ENCODE peak calls at places on chromosomes 13 and 19, in four cellular contexts. B is GM12878, N is K562, T is HepG2. L is an unnamed sample.

GRCh38 chr13:51557875-51558604 is 26.2 kb upstream of the WDFY2 start:
- DNase-seq in B (no peak), N (no peak), T (no peak), L (no peak)

GRCh38 chr13:113785051-113786010 is 26.3 kb downstream of the TMEM255B start:
- DNase-seq in B (no peak), N (no peak), T (no peak), L (no peak)

GRCh38 chr13:30114586-30115256 is 192.6 kb downstream of the KATNAL1 start:
- DNase-seq in B (no peak), N (peak; percentile 77), T (peak; percentile 63), L (peak; percentile 99)

GRCh38 chr13:104823071-104823470 is 1712.4 kb downstream of the EFNB2 start:
- DNase-seq in B (no peak), N (no peak), T (no peak), L (no peak)

GRCh38 chr19:5800361-5801270 is 4.3 kb upstream of the NRTN start:
- DNase-seq in B (no peak), N (no peak), T (peak; percentile 58), L (no peak)

GRCh38 chr13:49410006-49410405 is 33.9 kb downstream of the CAB39L start:
- DNase-seq in B (no peak), N (no peak), T (no peak), L (no peak)

GRCh38 chr13:95902736-95903135 is 150.5 kb downstream of the UGGT2 start:
- DNase-seq in B (no peak), N (no peak), T (no peak), L (no peak)

GRCh38 chr13:80047406-80047805 is 293.5 kb downstream of the SPRY2 start:
- DNase-seq in B (no peak), N (no peak), T (no peak), L (no peak)

GRCh38 chr19:18659281-18660050 is 22.6 kb downstream of the KLHL26 start:
- DNase-seq in B (no peak), N (no peak), T (no peak), L (no peak)

GRCh38 chr13:79442221-79442620 is 36.2 kb upstream of the RBM26 start:
- DNase-seq in B (no peak), N (no peak), T (no peak), L (no peak)

GRCh38 chr19:41951686-41952172 is 7.4 kb downstream of the RABAC1 start:
- DNase-seq in B (no peak), N (peak; percentile 86), T (peak; percentile 58), L (peak; percentile 99)

GRCh38 chr13:36795463-36795862 is 23.6 kb upstream of the RFXAP start:
- DNase-seq in B (no peak), N (no peak), T (no peak), L (peak; percentile 70)

GRCh38 chr19:48669903-48670668 is 2.7 kb downstream of the NTN5 start:
- DNase-seq in B (no peak), N (no peak), T (no peak), L (no peak)

GRCh38 chr19:41159861-41160260 is 33.2 kb upstream of the CYP2S1 start:
- DNase-seq in B (no peak), N (no peak), T (peak; percentile 73), L (no peak)

GRCh38 chr13:52459668-52460067 is 4.4 kb downstream of the CKAP2 start:
- DNase-seq in B (no peak), N (no peak), T (no peak), L (no peak)

GRCh38 chr19:3507371-3508120 is 1.4 kb downstream of the FZR1 start:
- DNase-seq in B (no peak), N (peak; percentile 54), T (peak; percentile 74), L (peak; percentile 75)

GRCh38 chr13:107351305-107351704 is 783.4 kb upstream of the ARGLU1 start:
- DNase-seq in B (no peak), N (no peak), T (no peak), L (no peak)

GRCh38 chr19:57245066-57245465 is 4.6 kb downstream of the ZNF805 start:
- DNase-seq in B (no peak), N (no peak), T (no peak), L (no peak)

GRCh38 chr19:14164088-14164487 is 27.7 kb upstream of the ASF1B start:
- DNase-seq in B (no peak), N (no peak), T (no peak), L (no peak)

GRCh38 chr13:49435992-49436391 is 7.9 kb downstream of the CAB39L start:
- DNase-seq in B (no peak), N (no peak), T (no peak), L (no peak)

GRCh38 chr13:60574706-60575105 is 177.7 kb downstream of the TDRD3 start:
- DNase-seq in B (no peak), N (no peak), T (no peak), L (no peak)

GRCh38 chr13:105008606-105009005 is 1526.9 kb downstream of the EFNB2 start:
- DNase-seq in B (no peak), N (no peak), T (no peak), L (no peak)

GRCh38 chr19:28864024-28864503 is 348.9 kb downstream of the UQCRFS1 start:
- DNase-seq in B (no peak), N (no peak), T (no peak), L (no peak)

GRCh38 chr19:6608950-6609349 is 18.0 kb upstream of the CD70 start:
- DNase-seq in B (no peak), N (no peak), T (no peak), L (no peak)

GRCh38 chr13:88823114-88823513 is 1151.9 kb downstream of the SLITRK5 start:
- DNase-seq in B (no peak), N (no peak), T (no peak), L (no peak)

GRCh38 chr19:39059302-39059701 is 24.9 kb upstream of the ACP7 start:
- DNase-seq in B (no peak), N (no peak), T (no peak), L (no peak)
- TF ChIP-seq GABPA in B (no peak), N (no peak), T (no peak), L (no peak)

GRCh38 chr19:10293637-10294367 is 4.0 kb downstream of the ICAM5 start:
- DNase-seq in B (no peak), N (peak; percentile 4), T (no peak), L (no peak)
- TF ChIP-seq EZH2 in B (no peak), N (no peak), T (no peak), L (peak; percentile 5)

DNA sequence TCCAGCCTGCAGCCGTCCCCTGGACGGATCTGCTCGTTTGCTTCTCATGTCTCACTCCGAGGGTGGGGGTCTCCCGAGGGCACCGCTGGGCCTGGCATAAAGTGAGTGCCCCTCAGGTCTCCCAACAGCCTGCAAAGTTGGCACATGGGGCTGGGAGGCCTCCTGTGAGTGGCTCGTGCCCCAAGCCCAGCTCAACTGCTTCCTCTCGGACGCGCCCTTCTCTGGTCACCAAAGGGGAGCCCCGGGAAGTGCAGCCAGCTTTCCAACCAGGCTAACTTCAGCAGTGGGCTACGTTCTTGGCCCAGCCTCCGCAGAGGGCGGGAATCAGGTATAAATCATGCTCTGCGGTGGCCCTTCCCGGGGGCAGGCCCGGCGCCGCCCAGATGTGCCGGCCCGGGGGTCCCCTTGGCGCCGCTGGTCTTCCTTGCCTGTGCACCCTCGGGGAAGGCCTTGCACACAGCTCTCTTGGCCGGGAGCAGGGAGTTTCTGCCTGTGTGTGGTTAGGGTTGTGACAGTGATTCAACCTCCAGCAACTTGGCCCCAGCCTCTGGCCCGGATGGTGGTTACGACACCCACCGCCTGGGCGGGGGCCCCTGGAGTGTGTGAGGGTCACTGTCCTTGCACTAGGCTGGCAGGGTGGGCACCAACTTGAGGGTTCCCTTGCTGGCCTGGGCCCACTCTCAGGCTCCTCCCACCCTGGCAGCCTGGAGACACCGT is 20.7 kb downstream of the CEBPG start:
- DNase-seq in B (no peak), N (no peak), T (peak; percentile 55), L (no peak)
- TF ChIP-seq GABPA in B (no peak), N (no peak), T (no peak), L (no peak)

DNA sequence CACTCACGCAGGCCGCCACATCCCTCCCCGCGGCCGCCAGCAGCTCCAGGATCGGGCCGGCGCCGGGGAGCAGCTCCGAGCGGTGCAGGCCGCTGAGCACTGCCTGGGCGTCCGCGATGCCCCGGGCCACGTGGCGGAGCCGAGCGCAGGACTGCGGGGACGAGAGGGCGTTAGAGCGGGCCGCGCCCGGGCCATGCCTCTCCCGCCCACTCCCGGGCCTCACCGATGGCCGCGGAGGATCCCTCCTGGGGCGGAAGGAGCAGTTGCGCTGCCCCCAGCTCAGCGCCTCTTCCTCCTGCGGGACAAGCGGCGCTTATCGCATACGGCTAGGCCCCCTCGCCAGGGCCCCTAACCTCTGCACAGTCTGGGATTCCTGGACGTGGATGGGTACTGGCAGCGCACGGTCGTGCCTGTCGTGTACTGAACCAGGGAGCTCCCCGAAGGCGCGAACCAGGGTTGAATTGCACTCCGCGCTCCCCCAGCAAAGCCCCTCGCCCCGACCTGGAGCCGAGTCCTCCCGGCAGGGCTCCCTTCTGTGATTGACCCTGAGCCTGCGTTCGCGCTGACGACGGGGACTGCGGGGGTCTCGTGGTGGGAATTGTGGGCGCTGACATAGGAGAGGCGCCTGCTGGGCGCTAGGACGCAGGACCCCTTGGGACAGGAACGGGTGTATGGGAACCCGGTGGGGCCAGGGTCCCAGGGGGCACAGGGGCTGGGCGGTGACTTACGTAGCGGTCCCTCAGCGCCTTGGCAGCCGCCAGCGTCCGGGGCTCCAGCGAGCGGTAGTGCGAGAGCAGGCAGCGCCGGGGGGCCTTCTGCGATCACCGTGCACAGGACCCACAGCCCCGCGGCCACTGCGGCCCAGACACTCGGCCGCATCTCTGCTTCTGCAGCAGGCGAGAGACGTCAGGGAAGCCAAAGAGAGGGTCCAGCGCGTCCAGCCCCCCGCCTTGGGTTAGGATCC is 673 bp downstream of the IFNL4 start:
- DNase-seq in B (no peak), N (no peak), T (no peak), L (no peak)
- TF ChIP-seq EZH2 in B (no peak), N (no peak), T (no peak), L (peak; percentile 96)

GRCh38 chr19:17048885-17049453 is 22.4 kb upstream of the CPAMD8 start:
- DNase-seq in B (no peak), N (no peak), T (no peak), L (no peak)

GRCh38 chr19:17049711-17050280 is 23.2 kb upstream of the CPAMD8 start:
- DNase-seq in B (no peak), N (no peak), T (no peak), L (no peak)

GRCh38 chr19:17054746-17055145 is 20.5 kb downstream of the HAUS8 start:
- DNase-seq in B (no peak), N (no peak), T (no peak), L (no peak)

GRCh38 chr19:17055636-17056035 is 19.6 kb downstream of the HAUS8 start:
- DNase-seq in B (no peak), N (no peak), T (no peak), L (no peak)

GRCh38 chr19:17052439-17052838 is 22.8 kb downstream of the HAUS8 start:
- DNase-seq in B (no peak), N (no peak), T (no peak), L (peak; percentile 67)
- TF ChIP-seq GABPA in B (no peak), N (no peak), T (no peak), L (no peak)

GRCh38 chr19:45599286-45599685 is 2.7 kb downstream of the GPR4 start:
- DNase-seq in B (no peak), N (no peak), T (no peak), L (no peak)

GRCh38 chr19:45601115-45601514 is 897 bp downstream of the GPR4 start:
- DNase-seq in B (no peak), N (no peak), T (no peak), L (no peak)

GRCh38 chr19:45600340-45600885 is 1.6 kb downstream of the GPR4 start:
- DNase-seq in B (no peak), N (no peak), T (no peak), L (no peak)

GRCh38 chr19:45598267-45599011 is 3.6 kb downstream of the GPR4 start:
- DNase-seq in B (no peak), N (no peak), T (no peak), L (no peak)

GRCh38 chr19:45601524-45602522 is at the start of gene GPR4:
- DNase-seq in B (no peak), N (peak; percentile 82), T (no peak), L (peak; percentile 82)
- TF ChIP-seq EZH2 in B (no peak), N (no peak), T (peak; percentile 35), L (peak; percentile 56)